ENCODE peak calls at places on chromosomes 6 and 20, in nine cellular contexts. V, J, H, Y, W, X, B, L and R are unnamed samples.

GRCh38 chr6:36834576-36835293 is 4.5 kb downstream of the CPNE5 start:
- DNase-seq in V (no peak), J (no peak), H (peak), Y (no peak), W (no peak), X (no peak), B (no peak), L (no peak), R (no peak)

GRCh38 chr6:42136508-42137191 is 5.8 kb downstream of the C6orf132 start:
- DNase-seq in V (peak), J (no peak), H (peak), Y (no peak), W (peak), X (no peak), B (no peak), L (no peak), R (no peak)

GRCh38 chr20:2299301-2299700 is 3.5 kb downstream of the TGM3 start:
- DNase-seq in V (no peak), J (no peak), H (no peak), Y (no peak), W (no peak), X (no peak), B (no peak), L (no peak), R (no peak)

GRCh38 chr6:109861946-109862345 is 116.2 kb upstream of the GPR6 start:
- DNase-seq in V (no peak), J (no peak), H (no peak), Y (no peak), W (no peak), X (no peak), B (no peak), L (no peak), R (no peak)

GRCh38 chr6:139109558-139109957 is 25.3 kb upstream of the HECA start:
- DNase-seq in V (no peak), J (no peak), H (peak), Y (no peak), W (peak), X (no peak), B (no peak), L (no peak), R (no peak)

GRCh38 chr6:10014561-10014960 is 400.3 kb downstream of the TFAP2A start:
- DNase-seq in V (no peak), J (no peak), H (peak), Y (no peak), W (no peak), X (no peak), B (no peak), L (peak), R (no peak)

GRCh38 chr20:26208296-26209091 is 511.8 kb upstream of the ZNF337 start:
- DNase-seq in V (peak), J (no peak), H (peak), Y (peak), W (peak), X (no peak), B (no peak), L (no peak), R (peak)

GRCh38 chr20:57664924-57665588 is 44.8 kb downstream of the PMEPA1 start:
- DNase-seq in V (no peak), J (no peak), H (no peak), Y (no peak), W (no peak), X (no peak), B (no peak), L (no peak), R (no peak)

GRCh38 chr6:150541587-150541986 is 58.1 kb upstream of the PLEKHG1 start:
- DNase-seq in V (no peak), J (no peak), H (no peak), Y (no peak), W (no peak), X (no peak), B (no peak), L (no peak), R (no peak)

GRCh38 chr6:56450882-56451739 is 191.6 kb downstream of the DST start:
- DNase-seq in V (no peak), J (no peak), H (no peak), Y (no peak), W (no peak), X (no peak), B (no peak), L (peak), R (no peak)